ENCODE peak calls at places on chromosomes 2 and 18, in seven cellular contexts. P is ascending aorta, W is heart left ventricle, S is esophagus squamous epithelium, V is IMR-90, G is tibial nerve, I is tibial artery. J is an unnamed sample.
A peak's percentile ranks its signal among the peaks of the same experiment; 100 is the strongest.

GRCh38 chr2:152042636-152043615 is 55.9 kb downstream of the CACNB4 start:
- DNase-seq in P (no peak), W (no peak), S (no peak), V (no peak), G (no peak), I (no peak), J (no peak)

GRCh38 chr2:178208817-178209216 is 14.5 kb downstream of the OSBPL6 start:
- DNase-seq in P (no peak), W (no peak), S (no peak), V (peak; percentile 26), G (no peak), I (no peak), J (no peak)

GRCh38 chr2:29130295-29130694 is 15.1 kb downstream of the CLIP4 start:
- DNase-seq in P (no peak), W (no peak), S (no peak), V (peak; percentile 91), G (no peak), I (no peak), J (no peak)

GRCh38 chr2:48205137-48205798 is 299.0 kb upstream of the FBXO11 start:
- DNase-seq in P (no peak), W (no peak), S (no peak), V (peak; percentile 8), G (no peak), I (no peak), J (no peak)

GRCh38 chr2:8312221-8312620 is 369.6 kb upstream of the ID2 start:
- DNase-seq in P (no peak), W (no peak), S (no peak), V (no peak), G (no peak), I (no peak), J (no peak)

GRCh38 chr2:234044157-234044556 is 6.3 kb upstream of the SPP2 start:
- DNase-seq in P (no peak), W (no peak), S (no peak), V (peak; percentile 92), G (no peak), I (no peak), J (no peak)

GRCh38 chr2:127859712-127860085 is 1.7 kb upstream of the POLR2D start:
- DNase-seq in P (no peak), W (no peak), S (no peak), V (no peak), G (no peak), I (no peak), J (peak; percentile 86)

GRCh38 chr2:59947917-59948534 is 605.4 kb downstream of the BCL11A start:
- DNase-seq in P (no peak), W (no peak), S (no peak), V (no peak), G (no peak), I (no peak), J (no peak)

GRCh38 chr18:68840554-68841263 is 42.8 kb downstream of the CCDC102B start:
- DNase-seq in P (no peak), W (peak; percentile 30), S (no peak), V (peak; percentile 97), G (peak; percentile 40), I (peak; percentile 65), J (no peak)

GRCh38 chr2:22281033-22281432 is 1103.9 kb upstream of the KLHL29 start:
- DNase-seq in P (no peak), W (peak; percentile 18), S (no peak), V (peak; percentile 91), G (no peak), I (no peak), J (no peak)

GRCh38 chr2:10552220-10552870 is 104.2 kb upstream of the ODC1 start:
- DNase-seq in P (no peak), W (no peak), S (no peak), V (no peak), G (no peak), I (no peak), J (peak; percentile 29)

GRCh38 chr18:76686737-76687231 is 135.6 kb upstream of the ZNF236 start:
- DNase-seq in P (no peak), W (peak; percentile 44), S (no peak), V (peak; percentile 57), G (peak; percentile 73), I (peak; percentile 68), J (no peak)

GRCh38 chr18:48157956-48158355 is 227.5 kb upstream of the SMAD2 start:
- DNase-seq in P (no peak), W (no peak), S (no peak), V (no peak), G (no peak), I (no peak), J (no peak)

GRCh38 chr2:132668986-132669853 is 785 bp downstream of the LYPD1 start:
- DNase-seq in P (no peak), W (no peak), S (no peak), V (no peak), G (no peak), I (no peak), J (peak; percentile 77)

GRCh38 chr2:97736608-97737330 is 23.4 kb downstream of the ZAP70 start:
- DNase-seq in P (no peak), W (no peak), S (no peak), V (no peak), G (no peak), I (no peak), J (no peak)

GRCh38 chr18:74283646-74284045 is 8.1 kb downstream of the CYB5A start:
- DNase-seq in P (no peak), W (no peak), S (no peak), V (no peak), G (no peak), I (no peak), J (no peak)

GRCh38 chr18:36410346-36410745 is 112.8 kb downstream of the FHOD3 start:
- DNase-seq in P (no peak), W (no peak), S (no peak), V (no peak), G (no peak), I (no peak), J (no peak)

GRCh38 chr2:227890495-227891079 is 19.2 kb downstream of the DAW1 start:
- DNase-seq in P (no peak), W (no peak), S (no peak), V (peak; percentile 61), G (no peak), I (no peak), J (no peak)

GRCh38 chr18:61898576-61899205 is 5.9 kb upstream of the RNF152 start:
- DNase-seq in P (no peak), W (no peak), S (no peak), V (no peak), G (no peak), I (no peak), J (no peak)

GRCh38 chr18:57805117-57805516 is 2.0 kb upstream of the ATP8B1 start:
- DNase-seq in P (no peak), W (no peak), S (no peak), V (no peak), G (no peak), I (no peak), J (no peak)

GRCh38 chr2:95347681-95348608 is 50.8 kb downstream of the KCNIP3 start:
- DNase-seq in P (no peak), W (no peak), S (no peak), V (no peak), G (no peak), I (no peak), J (peak; percentile 69)

GRCh38 chr18:14074187-14074586 is 58.0 kb downstream of the ZNF519 start:
- DNase-seq in P (no peak), W (no peak), S (no peak), V (no peak), G (no peak), I (no peak), J (no peak)

GRCh38 chr2:206556357-206556949 is 85.8 kb upstream of the FAM237A start:
- DNase-seq in P (no peak), W (no peak), S (no peak), V (peak; percentile 58), G (no peak), I (no peak), J (no peak)
- TF ChIP-seq CTCF in P (peak; percentile 39), W (peak; percentile 56), S (peak; percentile 40), V (peak; percentile 53), G (peak; percentile 24), I (peak; percentile 14), J (peak; percentile 14)

GRCh38 chr2:38741542-38741852 is 9.7 kb downstream of the SRSF7 start:
- DNase-seq in P (no peak), W (no peak), S (no peak), V (no peak), G (no peak), I (no peak), J (no peak)
- H3K4me1 ChIP-seq in P (peaks cover 8% of the 10 kb centered on the region), W (no peaks in the 10 kb centered on the region), S (no peaks in the 10 kb centered on the region), V (no peaks in the 10 kb centered on the region), G (peaks cover 52% of the 10 kb centered on the region), I (peaks cover 34% of the 10 kb centered on the region), J (peaks cover 4% of the 10 kb centered on the region)

DNA sequence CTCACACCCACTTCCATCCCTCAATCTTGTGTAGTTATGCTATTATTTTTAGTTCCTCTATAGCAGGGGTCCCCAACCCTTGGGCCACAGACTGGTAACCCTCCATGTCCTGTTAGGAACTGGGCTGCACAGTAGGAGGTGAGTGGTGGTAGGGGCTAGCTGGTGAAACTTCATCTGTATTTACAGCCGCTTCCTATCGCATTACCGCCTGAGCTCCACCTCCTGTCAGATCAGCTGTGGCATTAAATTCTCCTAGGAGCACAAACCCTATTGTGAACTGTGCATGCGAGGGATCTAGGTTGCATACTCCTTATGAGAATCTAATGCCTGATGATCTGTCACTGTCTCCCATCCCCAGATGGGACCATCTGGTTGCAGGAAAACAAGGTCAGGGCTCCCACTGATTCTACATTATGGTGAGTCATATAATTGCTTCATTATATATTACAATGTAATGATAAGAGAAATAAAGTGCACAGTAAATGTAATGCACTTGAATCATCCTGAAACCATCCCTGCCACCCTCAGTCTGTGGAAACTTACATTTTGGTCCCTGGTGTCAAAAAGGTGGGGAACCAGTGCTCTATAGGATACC is 1.6 kb upstream of the RAB11FIP5 start:
- DNase-seq in P (no peak), W (no peak), S (no peak), V (peak; percentile 70), G (no peak), I (no peak), J (no peak)
- H3K27ac ChIP-seq in P (peak overlapping the region; percentile 98), W (peak overlapping the region; percentile 90), S (no peak overlapping the region), V (peak overlapping the region; percentile 18), G (no peak overlapping the region), I (peak overlapping the region; percentile 89), J (no peak overlapping the region)

GRCh38 chr2:84881581-84882414 is 914 bp upstream of the TRABD2A start:
- DNase-seq in P (peak; percentile 22), W (peak; percentile 74), S (peak; percentile 28), V (peak; percentile 85), G (peak; percentile 84), I (peak; percentile 76), J (peak; percentile 89)

GRCh38 chr2:84884396-84884795 is 3.5 kb upstream of the TRABD2A start:
- DNase-seq in P (no peak), W (no peak), S (no peak), V (no peak), G (no peak), I (no peak), J (no peak)

GRCh38 chr2:84882775-84883550 is 2.1 kb upstream of the TRABD2A start:
- DNase-seq in P (no peak), W (no peak), S (no peak), V (peak; percentile 83), G (no peak), I (no peak), J (no peak)

GRCh38 chr2:84880645-84881521 is at the start of gene TRABD2A:
- DNase-seq in P (no peak), W (no peak), S (no peak), V (peak; percentile 71), G (no peak), I (no peak), J (peak; percentile 80)

GRCh38 chr2:84882415-84882738 is 1.5 kb upstream of the TRABD2A start:
- DNase-seq in P (no peak), W (no peak), S (no peak), V (no peak), G (no peak), I (no peak), J (no peak)
- TF ChIP-seq CTCF in P (no peak), W (peak; percentile 25), S (no peak), V (no peak), G (peak; percentile 6), I (no peak), J (no peak)